ENCODE peak calls at places on chromosomes 3 and 15, in nine cellular contexts. P is adipocyte, H is esophagus squamous epithelium, C is pancreas, U is cardiac muscle cell, S is tibial artery, X is breast epithelium, T is GM23248, A is kidney. D is an unnamed sample. For H3K9me3, the result is how much of the 10 kb centered on the place peaks cover.

GRCh38 chr3:86109434-86109833 is 881.5 kb downstream of the VGLL3 start:
- DNase-seq in H (no peak), U (no peak), P (no peak), S (no peak), T (no peak), X (no peak), A (no peak), C (no peak), D (no peak)

GRCh38 chr3:126666600-126667528 is 11.9 kb upstream of the TXNRD3 start:
- DNase-seq in P (no peak), S (no peak), A (no peak), C (no peak), T (no peak), U (no peak), X (peak), H (no peak), D (no peak)

GRCh38 chr15:29612096-29612495 is 210.2 kb downstream of the TJP1 start:
- DNase-seq in P (peak), A (no peak), C (no peak), U (peak), T (peak), X (no peak), H (no peak), S (no peak), D (no peak)

GRCh38 chr15:77064539-77065308 is 6.2 kb downstream of the TSPAN3 start:
- DNase-seq in C (no peak), U (no peak), H (no peak), T (peak), P (no peak), S (no peak), A (no peak), X (no peak), D (peak)

GRCh38 chr15:88303455-88303854 is 46.9 kb upstream of the NTRK3 start:
- DNase-seq in A (no peak), X (no peak), S (no peak), T (no peak), H (no peak), C (no peak), P (no peak), U (no peak), D (no peak)

GRCh38 chr15:92599394-92599970 is 56.1 kb downstream of the FAM174B start:
- DNase-seq in T (peak), X (no peak), S (no peak), A (no peak), U (peak), P (peak), C (no peak), H (no peak), D (no peak)

GRCh38 chr15:85024509-85025336 is 43.1 kb downstream of the PDE8A start:
- DNase-seq in C (no peak), P (no peak), A (no peak), S (no peak), X (no peak), T (peak), U (peak), H (no peak), D (peak)

GRCh38 chr15:38455096-38455495 is 1.2 kb downstream of the FAM98B start:
- DNase-seq in X (no peak), S (no peak), P (peak), H (no peak), C (no peak), U (no peak), A (no peak), T (peak), D (no peak)

GRCh38 chr3:12004741-12005513 is 739 bp downstream of the SYN2 start:
- DNase-seq in P (no peak), A (no peak), H (no peak), C (no peak), S (no peak), X (no peak), T (no peak), U (no peak), D (no peak)

GRCh38 chr15:72554471-72555425 is 80.6 kb downstream of the ARIH1 start:
- DNase-seq in A (no peak), U (peak), S (no peak), H (no peak), X (no peak), C (no peak), T (peak), P (peak), D (peak)

GRCh38 chr3:69660631-69661030 is 78.6 kb upstream of the MITF start:
- DNase-seq in P (no peak), C (no peak), T (no peak), S (no peak), U (no peak), H (no peak), X (no peak), A (peak), D (no peak)

GRCh38 chr15:68791431-68792283 is 29.0 kb downstream of the ANP32A start:
- DNase-seq in A (no peak), P (no peak), C (no peak), H (no peak), S (no peak), U (no peak), T (no peak), X (no peak), D (no peak)

GRCh38 chr3:32969656-32970055 is 18.2 kb downstream of the CCR4 start:
- DNase-seq in T (peak), A (no peak), C (no peak), S (no peak), U (no peak), P (peak), X (no peak), H (no peak), D (peak)

GRCh38 chr15:93829115-93829849 is 402.1 kb upstream of the MCTP2 start:
- DNase-seq in H (no peak), P (no peak), A (no peak), X (no peak), C (no peak), U (peak), T (peak), S (no peak), D (peak)

GRCh38 chr15:78937132-78937739 is 7.6 kb downstream of the CTSH start:
- DNase-seq in U (peak), C (no peak), X (no peak), P (no peak), S (no peak), A (peak), T (no peak), H (no peak), D (no peak)

GRCh38 chr3:169505577-169506155 is 157.8 kb downstream of the MECOM start:
- DNase-seq in A (no peak), H (no peak), P (no peak), T (no peak), X (no peak), U (no peak), C (no peak), S (no peak), D (no peak)

GRCh38 chr3:64717872-64718613 is 30.2 kb upstream of the ADAMTS9 start:
- DNase-seq in T (peak), H (no peak), S (no peak), A (no peak), U (peak), X (no peak), P (peak), C (no peak), D (no peak)

GRCh38 chr3:165624761-165625160 is 212.5 kb downstream of the BCHE start:
- DNase-seq in P (no peak), H (no peak), S (no peak), T (no peak), C (no peak), X (no peak), A (no peak), U (peak), D (no peak)

GRCh38 chr3:117681619-117682018 is 972.0 kb downstream of the TUSC7 start:
- DNase-seq in X (no peak), H (no peak), U (peak), C (no peak), S (no peak), A (no peak), T (peak), P (peak), D (peak)

GRCh38 chr3:149277338-149277813 is 55.7 kb upstream of the CP start:
- DNase-seq in X (no peak), T (peak), A (no peak), P (peak), U (peak), S (no peak), H (no peak), C (no peak), D (peak)

GRCh38 chr3:60046212-60046611 is 996.4 kb upstream of the CFAP20DC start:
- DNase-seq in S (no peak), U (no peak), T (no peak), X (no peak), C (no peak), H (no peak), A (no peak), P (no peak), D (no peak)

GRCh38 chr3:45927881-45928280 is 15.4 kb upstream of the CXCR6 start:
- DNase-seq in P (peak), H (no peak), A (no peak), U (no peak), S (no peak), X (no peak), T (peak), C (no peak), D (no peak)

GRCh38 chr3:105868450-105868744 is 415 bp downstream of the CBLB start:
- DNase-seq in S (peak), A (peak), H (no peak), P (peak), U (peak), C (peak), T (peak), X (peak), D (peak)

GRCh38 chr3:79560698-79561097 is 207.1 kb downstream of the ROBO1 start:
- DNase-seq in A (no peak), T (no peak), P (no peak), X (no peak), U (no peak), S (no peak), C (no peak), H (no peak), D (no peak)

GRCh38 chr15:66641485-66642313 is 60.3 kb upstream of the SMAD6 start:
- DNase-seq in X (no peak), T (no peak), C (no peak), P (no peak), H (no peak), U (no peak), A (no peak), S (no peak), D (no peak)

GRCh38 chr15:58731756-58732535 is 17.6 kb downstream of the ADAM10 start:
- DNase-seq in H (no peak), T (peak), U (peak), C (no peak), A (no peak), S (no peak), X (no peak), P (peak), D (peak)

GRCh38 chr3:13323822-13324221 is 96.3 kb downstream of the NUP210 start:
- DNase-seq in S (no peak), P (no peak), A (no peak), C (no peak), U (no peak), H (no peak), T (no peak), X (no peak), D (no peak)

GRCh38 chr15:61888074-61888780 is 172.0 kb downstream of the VPS13C start:
- DNase-seq in P (peak), C (no peak), S (no peak), H (no peak), T (no peak), X (no peak), A (no peak), U (peak), D (no peak)

GRCh38 chr3:157204431-157204830 is 44.5 kb upstream of the CCNL1 start:
- DNase-seq in P (peak), S (no peak), X (no peak), T (peak), H (no peak), U (peak), A (no peak), C (no peak), D (no peak)

GRCh38 chr3:171994646-171995441 is 44.5 kb upstream of the FNDC3B start:
- DNase-seq in U (peak), C (no peak), A (no peak), H (no peak), S (no peak), P (peak), X (no peak), T (peak), D (peak)

GRCh38 chr3:146421814-146422748 is 47.3 kb downstream of the PLSCR2 start:
- DNase-seq in H (no peak), T (peak), C (no peak), A (no peak), U (no peak), X (no peak), S (no peak), P (peak), D (peak)
- H3K4me3 ChIP-seq in H (no peak), T (no peak), C (no peak), A (no peak), U (no peak), X (no peak), S (no peak), P (no peak), D (no peak)

GRCh38 chr3:1007890-1008289 is 84.9 kb upstream of the CNTN6 start:
- DNase-seq in X (no peak), T (peak), P (no peak), S (no peak), C (no peak), U (peak), A (no peak), H (no peak), D (peak)
- H3K9me3 ChIP-seq in X (under half), T (under half), P (under half), S (under half), C (under half), U (under half), A (under half), H (under half), D (under half)

GRCh38 chr15:98580577-98580976 is 67.8 kb upstream of the IGF1R start:
- DNase-seq in C (no peak), T (peak), U (peak), S (no peak), H (no peak), P (no peak), X (no peak), A (no peak), D (peak)
- H3K4me3 ChIP-seq in C (no peak), T (no peak), U (no peak), S (no peak), H (no peak), P (no peak), X (no peak), A (no peak), D (peak)

DNA sequence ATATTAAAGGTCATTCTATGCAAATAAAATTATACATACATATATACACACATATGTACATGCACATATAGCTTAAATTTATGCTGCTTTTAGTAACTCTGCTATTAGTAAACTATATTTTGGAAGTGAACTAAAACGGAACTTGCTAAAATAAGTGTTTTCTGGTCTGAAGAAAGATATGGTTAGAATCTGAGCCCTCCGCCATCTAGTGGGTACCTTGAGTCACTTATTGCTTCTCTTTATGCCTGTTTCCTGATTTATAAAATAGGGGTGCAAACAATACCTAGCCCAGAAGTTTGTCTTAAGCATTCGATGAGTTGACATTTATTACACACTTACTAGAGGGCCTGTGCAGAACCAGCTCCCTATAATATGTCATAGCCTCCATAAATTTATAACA is 255.7 kb downstream of the CNTN6 start:
- DNase-seq in S (no peak), C (no peak), A (no peak), T (peak), U (no peak), P (no peak), X (no peak), H (no peak), D (no peak)
- H3K9me3 ChIP-seq in S (under half), C (under half), A (under half), T (under half), U (under half), P (under half), X (under half), H (under half), D (under half)

GRCh38 chr3:129591932-129592331 is 14.5 kb downstream of the PLXND1 start:
- DNase-seq in P (no peak), C (no peak), X (no peak), U (no peak), T (no peak), H (no peak), S (no peak), A (no peak), D (no peak)
- H3K4me3 ChIP-seq in P (no peak), C (no peak), X (no peak), U (no peak), T (no peak), H (no peak), S (peak), A (no peak), D (no peak)

DNA sequence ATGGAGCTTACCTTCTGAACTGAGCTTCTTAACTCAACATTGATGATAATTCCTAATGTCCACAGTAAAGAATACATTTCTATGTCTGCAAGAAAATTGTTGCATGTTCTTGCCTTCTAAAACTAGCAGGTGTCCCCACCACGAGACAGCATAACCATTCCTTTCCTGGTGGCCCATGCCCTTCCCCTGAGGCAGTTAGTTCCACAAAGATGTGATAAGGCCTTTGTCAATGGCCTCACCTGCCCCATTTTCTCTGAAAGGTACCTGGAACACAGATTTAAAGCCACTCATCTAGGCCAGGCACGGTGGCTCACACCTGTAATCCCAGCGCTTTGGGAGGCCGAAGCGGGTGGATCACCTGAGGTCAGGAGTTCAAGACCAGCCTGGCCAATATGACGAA is 21.0 kb upstream of the HTR3E start:
- DNase-seq in H (no peak), P (no peak), A (no peak), X (no peak), T (no peak), U (no peak), S (no peak), C (no peak), D (no peak)
- H3K9me3 ChIP-seq in H (under half), P (under half), A (under half), X (under half), T (under half), U (under half), S (under half), C (under half), D (under half)

DNA sequence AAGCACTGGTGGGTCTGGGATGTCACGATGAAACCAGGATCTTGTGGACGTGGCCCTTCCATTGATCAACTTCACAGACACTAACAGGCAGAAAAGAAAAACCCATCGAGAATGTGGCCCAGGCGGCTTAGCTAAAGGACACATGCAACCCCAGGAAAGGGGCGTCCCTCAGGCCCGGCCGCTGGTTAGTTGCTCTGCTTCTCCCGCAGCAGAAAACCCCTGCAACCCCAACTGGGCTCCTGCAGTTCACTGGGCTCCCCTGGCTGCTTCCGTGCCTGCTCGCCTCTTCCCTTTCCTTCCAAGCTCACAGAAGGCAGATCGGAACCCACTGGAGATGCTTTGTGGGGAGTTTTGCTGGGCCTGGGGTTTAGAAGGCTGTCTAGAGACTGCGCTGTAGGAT is 1.1 kb downstream of the GASK1A start:
- DNase-seq in U (no peak), P (no peak), H (no peak), X (no peak), A (no peak), C (no peak), S (no peak), T (peak), D (no peak)
- H3K4me3 ChIP-seq in U (no peak), P (peak), H (no peak), X (peak), A (no peak), C (peak), S (peak), T (no peak), D (no peak)

GRCh38 chr3:197237897-197238296 is 60.5 kb downstream of the DLG1 start:
- DNase-seq in X (no peak), A (no peak), U (no peak), H (no peak), P (no peak), C (no peak), S (no peak), T (no peak), D (no peak)

GRCh38 chr3:197241173-197241572 is 57.2 kb downstream of the DLG1 start:
- DNase-seq in S (no peak), P (no peak), U (peak), H (no peak), X (no peak), T (no peak), C (no peak), A (no peak), D (no peak)

GRCh38 chr3:197239857-197240256 is 58.6 kb downstream of the DLG1 start:
- DNase-seq in T (no peak), C (no peak), U (peak), A (no peak), X (no peak), P (no peak), H (no peak), S (no peak), D (no peak)

GRCh38 chr3:197236362-197236761 is 62.0 kb downstream of the DLG1 start:
- DNase-seq in T (no peak), P (no peak), A (no peak), U (no peak), S (no peak), C (no peak), X (no peak), H (no peak), D (no peak)

GRCh38 chr3:197238842-197239241 is 59.6 kb downstream of the DLG1 start:
- DNase-seq in P (no peak), C (no peak), U (no peak), S (no peak), X (no peak), T (no peak), H (no peak), A (no peak), D (no peak)
- H3K9me3 ChIP-seq in P (under half), C (under half), U (under half), S (under half), X (under half), T (under half), H (under half), A (under half), D (under half)

DNA sequence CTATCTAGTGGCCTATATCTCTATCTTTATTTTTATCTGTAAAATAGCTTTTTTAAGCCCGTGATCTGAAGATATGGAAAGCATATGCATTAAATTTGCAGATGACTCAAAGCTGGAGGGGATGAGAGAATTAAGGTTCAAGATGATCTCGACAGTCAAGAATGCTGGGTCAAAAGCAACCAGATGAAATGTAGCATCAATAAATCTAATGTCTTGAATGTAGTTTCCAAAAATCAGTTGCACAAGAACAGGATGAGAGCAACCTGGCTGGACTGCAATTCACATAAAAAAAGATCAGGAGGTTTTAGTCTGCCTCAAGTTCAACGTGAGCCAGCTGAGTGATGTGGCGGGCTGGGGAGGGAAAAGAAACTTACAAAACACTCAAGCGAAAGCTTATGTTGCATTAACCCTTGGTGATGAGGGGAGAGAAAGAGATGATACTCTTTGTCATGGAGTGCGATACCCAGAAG is 221.3 kb upstream of the TLE3 start:
- DNase-seq in X (peak), P (peak), S (no peak), A (no peak), T (peak), C (no peak), H (no peak), U (peak), D (peak)
- H3K4me3 ChIP-seq in X (no peak), P (no peak), S (no peak), A (no peak), T (no peak), C (no peak), H (no peak), U (no peak), D (no peak)